ENCODE peak calls at places on chromosome 3, in four cellular contexts. C is NCI-H345; T is activated naive CD8-positive, alpha-beta T cell treated with anti-CD3 and anti-CD28 coated beads, Interleukin-2, amount 10 ng/mL, durations not matched to agents 7 days and 5 days; B is T-helper 1 cell. W is an unnamed sample.

GRCh38 chr3:124599779-124600693 is 130.2 kb upstream of the UMPS start:
- DNase-seq in C (no peak), B (no peak), T (no peak), W (no peak)

GRCh38 chr3:194621947-194622346 is 11.3 kb downstream of the TMEM44 start:
- DNase-seq in C (no peak), B (no peak), T (no peak), W (no peak)

GRCh38 chr3:165753560-165753959 is 83.7 kb downstream of the BCHE start:
- DNase-seq in B (no peak), C (no peak), T (no peak), W (peak)

GRCh38 chr3:79517766-79518413 is 249.9 kb downstream of the ROBO1 start:
- DNase-seq in B (no peak), T (no peak), C (peak), W (peak)

GRCh38 chr3:127717357-127718243 is 44.8 kb downstream of the ABTB1 start:
- DNase-seq in C (no peak), B (no peak), T (peak), W (no peak)

GRCh38 chr3:176696816-176697215 is 500.5 kb downstream of the TBL1XR1 start:
- DNase-seq in B (no peak), C (no peak), T (no peak), W (no peak)

GRCh38 chr3:32691847-32692246 is 6.9 kb downstream of the CNOT10 start:
- DNase-seq in C (no peak), B (no peak), T (no peak), W (no peak)

GRCh38 chr3:132721479-132722164 is 587 bp downstream of the NPHP3 start:
- DNase-seq in C (no peak), T (no peak), B (no peak), W (peak)

GRCh38 chr3:134645515-134645914 is 5.3 kb downstream of the KY start:
- DNase-seq in C (no peak), B (no peak), T (no peak), W (no peak)

GRCh38 chr3:183626877-183627594 is 8.4 kb upstream of the KLHL24 start:
- DNase-seq in C (no peak), B (no peak), T (no peak), W (no peak)

GRCh38 chr3:20069178-20069532 is 28.9 kb downstream of the KAT2B start:
- DNase-seq in C (no peak), T (no peak), B (no peak), W (no peak)

GRCh38 chr3:45066109-45066801 is 40.2 kb downstream of the CLEC3B start:
- DNase-seq in C (no peak), T (no peak), B (no peak), W (no peak)

GRCh38 chr3:167304077-167304476 is 76.0 kb downstream of the ZBBX start:
- DNase-seq in C (no peak), T (no peak), B (no peak), W (no peak)

GRCh38 chr3:47849186-47850061 is 46.5 kb downstream of the DHX30 start:
- DNase-seq in C (no peak), B (no peak), T (no peak), W (no peak)

GRCh38 chr3:122199552-122199951 is 16.1 kb downstream of the CASR start:
- DNase-seq in T (no peak), C (no peak), B (no peak), W (no peak)

GRCh38 chr3:12716605-12717121 is 42.4 kb downstream of the TMEM40 start:
- DNase-seq in T (no peak), B (no peak), C (no peak), W (no peak)

GRCh38 chr3:8817486-8817885 is 48.1 kb upstream of the OXTR start:
- DNase-seq in B (no peak), T (no peak), C (no peak), W (no peak)

GRCh38 chr3:177777699-177778098 is 580.4 kb upstream of the TBL1XR1 start:
- DNase-seq in B (no peak), T (peak), C (peak), W (peak)

GRCh38 chr3:49930922-49931321 is 1.3 kb upstream of the MON1A start:
- DNase-seq in B (no peak), C (peak), T (no peak), W (peak)

GRCh38 chr3:70471464-70472342 is 159.3 kb upstream of the MDFIC2 start:
- DNase-seq in C (no peak), B (no peak), T (no peak), W (no peak)

GRCh38 chr3:47123857-47124256 is 40.1 kb downstream of the SETD2 start:
- DNase-seq in C (no peak), B (no peak), T (no peak), W (no peak)

GRCh38 chr3:42735609-42736008 is 33.0 kb upstream of the HHATL start:
- DNase-seq in C (no peak), T (no peak), B (no peak), W (no peak)

GRCh38 chr3:113088616-113089015 is 97.8 kb downstream of the GTPBP8 start:
- DNase-seq in C (no peak), T (no peak), B (no peak), W (no peak)

GRCh38 chr3:71254658-71255057 is 328.9 kb downstream of the FOXP1 start:
- DNase-seq in T (no peak), B (no peak), C (no peak), W (peak)

W was measured in ACHN.